ENCODE peak calls at places on chromosomes 5 and 9, in five cellular contexts. J, O, L, U and H are unnamed samples.

GRCh38 chr9:112013261-112013660 is 116.6 kb downstream of the UGCG start:
- DNase-seq in J (no peak), L (no peak), O (peak; percentile 52), U (no peak), H (no peak)

GRCh38 chr5:163705983-163706771 is 200.8 kb downstream of the MAT2B start:
- DNase-seq in L (no peak), J (no peak), O (no peak), U (no peak), H (no peak)

GRCh38 chr5:115343855-115344254 is 47.4 kb upstream of the CCDC112 start:
- DNase-seq in J (peak; percentile 79), U (peak; percentile 70), L (no peak), O (peak; percentile 38), H (no peak)

GRCh38 chr9:92438900-92439526 is 14.7 kb upstream of the OMD start:
- DNase-seq in J (peak; percentile 63), U (no peak), L (no peak), O (no peak), H (no peak)

GRCh38 chr5:143138839-143139238 is 264.6 kb downstream of the NR3C1 start:
- DNase-seq in L (no peak), U (peak; percentile 55), O (no peak), J (peak; percentile 17), H (no peak)

GRCh38 chr9:24516463-24516862 is 29.2 kb downstream of the IZUMO3 start:
- DNase-seq in L (no peak), U (no peak), O (no peak), J (no peak), H (no peak)

GRCh38 chr5:86671536-86671935 is 53.8 kb downstream of the COX7C start:
- DNase-seq in J (no peak), U (no peak), O (no peak), L (peak; percentile 66), H (no peak)

GRCh38 chr5:62560786-62561185 is 17.8 kb upstream of the LRRC70 start:
- DNase-seq in J (no peak), L (no peak), U (no peak), O (no peak), H (no peak)

GRCh38 chr5:102922839-102923477 is 167.9 kb downstream of the PAM start:
- DNase-seq in J (no peak), L (no peak), O (no peak), U (no peak), H (no peak)

GRCh38 chr5:73692166-73692640 is 66.2 kb downstream of the ARHGEF28 start:
- DNase-seq in L (no peak), U (peak; percentile 80), J (peak; percentile 92), O (peak; percentile 96), H (no peak)

GRCh38 chr9:37947987-37948386 is 44.1 kb upstream of the SLC25A51 start:
- DNase-seq in J (no peak), O (no peak), L (no peak), U (no peak), H (no peak)

GRCh38 chr5:157550668-157551067 is 24.9 kb downstream of the ADAM19 start:
- DNase-seq in J (no peak), L (no peak), U (no peak), O (no peak), H (no peak)

GRCh38 chr5:1523480-1523792 is 324 bp downstream of the LPCAT1 start:
- DNase-seq in L (no peak), J (no peak), U (no peak), O (no peak), H (peak; percentile 26)

GRCh38 chr5:81393430-81393782 is 528 bp downstream of the ACOT12 start:
- DNase-seq in U (no peak), L (no peak), O (no peak), J (no peak), H (no peak)

GRCh38 chr5:169856571-169856970 is 123.7 kb downstream of the INSYN2B start:
- DNase-seq in U (peak; percentile 89), O (peak; percentile 90), J (peak; percentile 93), L (no peak), H (no peak)

GRCh38 chr5:179257190-179257741 is 88.0 kb downstream of the ADAMTS2 start:
- DNase-seq in J (no peak), L (no peak), O (no peak), U (no peak), H (no peak)

GRCh38 chr9:101400120-101400519 is 1.5 kb downstream of the ZNF189 start:
- DNase-seq in L (no peak), U (peak; percentile 29), J (peak; percentile 46), O (no peak), H (no peak)

GRCh38 chr9:99966720-99967119 is 60.3 kb downstream of the STX17 start:
- DNase-seq in O (peak; percentile 92), J (peak; percentile 55), U (peak; percentile 38), L (peak; percentile 46), H (no peak)

GRCh38 chr5:103117471-103117991 is 2.4 kb downstream of the GIN1 start:
- DNase-seq in O (no peak), J (no peak), U (no peak), L (no peak), H (no peak)

GRCh38 chr5:76402251-76402879 is 720 bp upstream of the IQGAP2 start:
- DNase-seq in J (peak; percentile 43), L (peak; percentile 46), U (no peak), O (no peak), H (peak; percentile 63)

GRCh38 chr5:170681013-170681433 is 102.5 kb upstream of the GABRP start:
- DNase-seq in U (peak; percentile 23), O (peak; percentile 30), J (peak; percentile 55), L (peak; percentile 3), H (no peak)

GRCh38 chr9:70043689-70044449 is at the start of gene MAMDC2:
- DNase-seq in O (peak; percentile 37), L (peak; percentile 20), U (no peak), J (peak; percentile 48), H (no peak)

GRCh38 chr5:76294573-76294972 is 108.5 kb upstream of the IQGAP2 start:
- DNase-seq in J (peak; percentile 6), U (peak; percentile 29), L (no peak), O (no peak), H (no peak)

GRCh38 chr9:121651295-121652036 is at the start of gene DAB2IP:
- DNase-seq in J (peak; percentile 20), U (no peak), O (no peak), L (no peak), H (no peak)